ENCODE peak calls at places on chromosomes 6 and 20, in six cellular contexts. J is stimulated activated CD8-positive, alpha-beta memory T cell treated with anti-CD3 and anti-CD28 coated beads, Interleukin-2, amount 100 ng/mL, for 1 hour; H is NCI-H2081; B is stimulated activated naive B cell treated with anti-CD40 and anti-IgM and Interleukin-4, amounts not matched to agents 10 μg/mL and 1 μg/mL and 100 μg/mL, for 72 hours; D is EH; T is iris pigment epithelial cell. M is an unnamed sample.

GRCh38 chr6:161333410-161333809 is 59.5 kb upstream of the AGPAT4 start:
- DNase-seq in J (no peak), H (no peak), B (no peak), D (no peak), T (no peak), M (no peak)

GRCh38 chr6:16758163-16758975 is 2.9 kb downstream of the ATXN1 start:
- DNase-seq in J (no peak), H (no peak), B (no peak), D (no peak), T (no peak), M (no peak)

GRCh38 chr6:34484899-34485298 is 19.0 kb downstream of the PACSIN1 start:
- DNase-seq in J (peak; percentile 47), H (peak; percentile 50), B (peak; percentile 20), D (no peak), T (no peak), M (no peak)

GRCh38 chr6:162817196-162817595 is 89.4 kb downstream of the PACRG start:
- DNase-seq in J (no peak), H (no peak), B (no peak), D (no peak), T (no peak), M (no peak)

GRCh38 chr6:156451088-156451487 is 326.1 kb upstream of the ARID1B start:
- DNase-seq in J (no peak), H (no peak), B (no peak), D (no peak), T (no peak), M (no peak)

GRCh38 chr6:35810831-35811698 is 5.9 kb downstream of the LHFPL5 start:
- DNase-seq in J (no peak), H (no peak), B (no peak), D (peak; percentile 62), T (peak; percentile 93), M (peak; percentile 70)

GRCh38 chr6:45710304-45710821 is 305.3 kb downstream of the CLIC5 start:
- DNase-seq in J (peak; percentile 2), H (no peak), B (peak; percentile 65), D (peak; percentile 25), T (peak; percentile 47), M (no peak)

GRCh38 chr20:52056203-52057062 is 135.1 kb downstream of the ZFP64 start:
- DNase-seq in J (no peak), H (no peak), B (no peak), D (peak; percentile 96), T (peak; percentile 88), M (peak; percentile 80)

GRCh38 chr6:72322778-72323177 is 299.1 kb upstream of the KCNQ5 start:
- DNase-seq in J (no peak), H (no peak), B (no peak), D (peak; percentile 1), T (no peak), M (no peak)

GRCh38 chr6:90160013-90160412 is 136.6 kb downstream of the BACH2 start:
- DNase-seq in J (no peak), H (no peak), B (no peak), D (no peak), T (no peak), M (no peak)

GRCh38 chr20:13452470-13453124 is 186.1 kb downstream of the TASP1 start:
- DNase-seq in J (no peak), H (no peak), B (no peak), D (no peak), T (no peak), M (no peak)

GRCh38 chr6:31728767-31729514 is at the start of gene DDAH2:
- DNase-seq in J (no peak), H (no peak), B (no peak), D (no peak), T (no peak), M (no peak)

GRCh38 chr6:149895702-149896310 is 2.1 kb downstream of the RAET1E start:
- DNase-seq in J (peak; percentile 5), H (no peak), B (no peak), D (peak; percentile 88), T (peak; percentile 44), M (peak; percentile 53)

GRCh38 chr20:13525225-13525940 is 113.3 kb downstream of the TASP1 start:
- DNase-seq in J (no peak), H (no peak), B (no peak), D (peak; percentile 98), T (peak; percentile 97), M (peak; percentile 93)

GRCh38 chr6:109025639-109026038 is 69.0 kb downstream of the SESN1 start:
- DNase-seq in J (no peak), H (no peak), B (no peak), D (no peak), T (no peak), M (no peak)

GRCh38 chr6:126143650-126144260 is 157.4 kb downstream of the TRMT11 start:
- DNase-seq in J (no peak), H (peak; percentile 14), B (no peak), D (no peak), T (no peak), M (no peak)

GRCh38 chr6:30684386-30685156 is 1.9 kb downstream of the PPP1R18 start:
- DNase-seq in J (peak; percentile 17), H (no peak), B (no peak), D (peak; percentile 68), T (peak; percentile 58), M (no peak)

GRCh38 chr6:130517444-130517931 is 151.7 kb downstream of the TMEM200A start:
- DNase-seq in J (no peak), H (no peak), B (no peak), D (peak; percentile 4), T (no peak), M (no peak)

M was measured in brain microvascular endothelial cell.